ENCODE peak calls at places on chromosomes 12 and 14, in six cellular contexts. One of them, this sample, is unnamed.

GRCh38 chr12:12835378-12836145 is 22.4 kb downstream of the DDX47 start:
- DNase-seq in H9: no peak
- DNase-seq in activated gamma-delta T cell treated with Interleukin-2 at 50 U/mL for 16 hours: no peak
- DNase-seq in ELF-1: no peak
- DNase-seq in lower lobe of right lung: no peak
- DNase-seq in non-pigmented ciliary epithelial cell: no peak
- DNase-seq in this sample: no peak

GRCh38 chr12:59067068-59067467 is 146.8 kb upstream of the LRIG3 start:
- DNase-seq in lower lobe of right lung: no peak
- DNase-seq in non-pigmented ciliary epithelial cell: peak
- DNase-seq in activated gamma-delta T cell treated with Interleukin-2 at 50 U/mL for 16 hours: no peak
- DNase-seq in H9: no peak
- DNase-seq in ELF-1: no peak
- DNase-seq in this sample: no peak

GRCh38 chr12:42356344-42356743 is 30.4 kb downstream of the PPHLN1 start:
- DNase-seq in lower lobe of right lung: no peak
- DNase-seq in ELF-1: no peak
- DNase-seq in H9: no peak
- DNase-seq in activated gamma-delta T cell treated with Interleukin-2 at 50 U/mL for 16 hours: no peak
- DNase-seq in non-pigmented ciliary epithelial cell: no peak
- DNase-seq in this sample: no peak

GRCh38 chr14:64089920-64090319 is 204.3 kb downstream of the ESR2 start:
- DNase-seq in H9: peak
- DNase-seq in activated gamma-delta T cell treated with Interleukin-2 at 50 U/mL for 16 hours: no peak
- DNase-seq in non-pigmented ciliary epithelial cell: no peak
- DNase-seq in lower lobe of right lung: no peak
- DNase-seq in ELF-1: peak
- DNase-seq in this sample: peak

GRCh38 chr14:22039938-22040780 is 366.5 kb upstream of the OR4E1 start:
- DNase-seq in H9: no peak
- DNase-seq in activated gamma-delta T cell treated with Interleukin-2 at 50 U/mL for 16 hours: peak
- DNase-seq in lower lobe of right lung: no peak
- DNase-seq in non-pigmented ciliary epithelial cell: no peak
- DNase-seq in ELF-1: no peak
- DNase-seq in this sample: peak

GRCh38 chr12:72610854-72611358 is 338.7 kb downstream of the TRHDE start:
- DNase-seq in activated gamma-delta T cell treated with Interleukin-2 at 50 U/mL for 16 hours: no peak
- DNase-seq in H9: peak
- DNase-seq in lower lobe of right lung: no peak
- DNase-seq in non-pigmented ciliary epithelial cell: no peak
- DNase-seq in ELF-1: peak
- DNase-seq in this sample: peak

GRCh38 chr14:74658535-74659130 is 46.6 kb upstream of the LTBP2 start:
- DNase-seq in activated gamma-delta T cell treated with Interleukin-2 at 50 U/mL for 16 hours: no peak
- DNase-seq in H9: no peak
- DNase-seq in non-pigmented ciliary epithelial cell: no peak
- DNase-seq in ELF-1: no peak
- DNase-seq in lower lobe of right lung: no peak
- DNase-seq in this sample: no peak

GRCh38 chr12:132172619-132173018 is 28.4 kb downstream of the NOC4L start:
- DNase-seq in lower lobe of right lung: no peak
- DNase-seq in H9: no peak
- DNase-seq in activated gamma-delta T cell treated with Interleukin-2 at 50 U/mL for 16 hours: no peak
- DNase-seq in ELF-1: no peak
- DNase-seq in non-pigmented ciliary epithelial cell: no peak
- DNase-seq in this sample: no peak

GRCh38 chr14:31387091-31387490 is 33.3 kb downstream of the HEATR5A start:
- DNase-seq in activated gamma-delta T cell treated with Interleukin-2 at 50 U/mL for 16 hours: no peak
- DNase-seq in lower lobe of right lung: no peak
- DNase-seq in non-pigmented ciliary epithelial cell: no peak
- DNase-seq in ELF-1: no peak
- DNase-seq in H9: no peak
- DNase-seq in this sample: peak

GRCh38 chr12:110279976-110280783 is 867 bp upstream of the ATP2A2 start:
- DNase-seq in activated gamma-delta T cell treated with Interleukin-2 at 50 U/mL for 16 hours: peak
- DNase-seq in lower lobe of right lung: peak
- DNase-seq in H9: peak
- DNase-seq in non-pigmented ciliary epithelial cell: no peak
- DNase-seq in ELF-1: peak
- DNase-seq in this sample: peak

GRCh38 chr14:97458302-97459137 is 661.3 kb downstream of the VRK1 start:
- DNase-seq in non-pigmented ciliary epithelial cell: no peak
- DNase-seq in activated gamma-delta T cell treated with Interleukin-2 at 50 U/mL for 16 hours: peak
- DNase-seq in ELF-1: peak
- DNase-seq in H9: peak
- DNase-seq in lower lobe of right lung: peak
- DNase-seq in this sample: peak

GRCh38 chr14:50832935-50833607 is 2.1 kb upstream of the NIN start:
- DNase-seq in ELF-1: no peak
- DNase-seq in H9: no peak
- DNase-seq in lower lobe of right lung: no peak
- DNase-seq in activated gamma-delta T cell treated with Interleukin-2 at 50 U/mL for 16 hours: no peak
- DNase-seq in non-pigmented ciliary epithelial cell: no peak
- DNase-seq in this sample: no peak

GRCh38 chr14:61616524-61617185 is 78.7 kb upstream of the HIF1A start:
- DNase-seq in ELF-1: no peak
- DNase-seq in lower lobe of right lung: no peak
- DNase-seq in non-pigmented ciliary epithelial cell: no peak
- DNase-seq in activated gamma-delta T cell treated with Interleukin-2 at 50 U/mL for 16 hours: no peak
- DNase-seq in H9: no peak
- DNase-seq in this sample: no peak

GRCh38 chr14:95291859-95292542 is 27.7 kb downstream of the CLMN start:
- DNase-seq in lower lobe of right lung: no peak
- DNase-seq in H9: peak
- DNase-seq in non-pigmented ciliary epithelial cell: no peak
- DNase-seq in activated gamma-delta T cell treated with Interleukin-2 at 50 U/mL for 16 hours: no peak
- DNase-seq in ELF-1: no peak
- DNase-seq in this sample: no peak

GRCh38 chr12:29807125-29807524 is 23.4 kb upstream of the TMTC1 start:
- DNase-seq in ELF-1: no peak
- DNase-seq in non-pigmented ciliary epithelial cell: no peak
- DNase-seq in activated gamma-delta T cell treated with Interleukin-2 at 50 U/mL for 16 hours: no peak
- DNase-seq in lower lobe of right lung: no peak
- DNase-seq in H9: no peak
- DNase-seq in this sample: no peak

GRCh38 chr12:117968826-117969659 is at the start of gene KSR2:
- DNase-seq in lower lobe of right lung: peak
- DNase-seq in ELF-1: peak
- DNase-seq in non-pigmented ciliary epithelial cell: no peak
- DNase-seq in H9: peak
- DNase-seq in activated gamma-delta T cell treated with Interleukin-2 at 50 U/mL for 16 hours: peak
- DNase-seq in this sample: peak

GRCh38 chr14:76564471-76565119 is 188.7 kb downstream of the ESRRB start:
- DNase-seq in ELF-1: no peak
- DNase-seq in non-pigmented ciliary epithelial cell: no peak
- DNase-seq in H9: peak
- DNase-seq in lower lobe of right lung: no peak
- DNase-seq in activated gamma-delta T cell treated with Interleukin-2 at 50 U/mL for 16 hours: no peak
- DNase-seq in this sample: peak